ENCODE peak calls at places on chromosomes 4 and X, in four cellular contexts. One of them, this sample, is unnamed.

GRCh38 chr4:176883108-176883550 is 90.4 kb upstream of the VEGFC start:
- DNase-seq in Ammon's horn: no peak
- DNase-seq in cardiac muscle cell: peak
- DNase-seq in T-helper 22 cell: no peak
- DNase-seq in this sample: no peak

GRCh38 chr4:98509641-98510170 is 148.7 kb downstream of the TSPAN5 start:
- DNase-seq in Ammon's horn: no peak
- DNase-seq in cardiac muscle cell: no peak
- DNase-seq in T-helper 22 cell: no peak
- DNase-seq in this sample: peak

GRCh38 chr4:15158410-15159091 is 156.3 kb downstream of the CPEB2 start:
- DNase-seq in Ammon's horn: no peak
- DNase-seq in cardiac muscle cell: no peak
- DNase-seq in T-helper 22 cell: no peak
- DNase-seq in this sample: no peak

GRCh38 chr4:52657630-52658501 is 1.2 kb downstream of the USP46 start:
- DNase-seq in Ammon's horn: peak
- DNase-seq in cardiac muscle cell: peak
- DNase-seq in T-helper 22 cell: no peak
- DNase-seq in this sample: peak

GRCh38 chr4:70902577-70903281 is 560 bp downstream of the MOB1B start:
- DNase-seq in Ammon's horn: peak
- DNase-seq in cardiac muscle cell: peak
- DNase-seq in T-helper 22 cell: no peak
- DNase-seq in this sample: no peak

GRCh38 chr4:110631582-110632505 is 9.0 kb upstream of the PITX2 start:
- DNase-seq in Ammon's horn: peak
- DNase-seq in cardiac muscle cell: peak
- DNase-seq in T-helper 22 cell: no peak
- DNase-seq in this sample: peak

GRCh38 chr4:141046255-141046654 is 87.0 kb downstream of the RNF150 start:
- DNase-seq in Ammon's horn: no peak
- DNase-seq in cardiac muscle cell: peak
- DNase-seq in T-helper 22 cell: no peak
- DNase-seq in this sample: peak

GRCh38 chr4:60344908-60345307 is 855.2 kb upstream of the ADGRL3 start:
- DNase-seq in Ammon's horn: no peak
- DNase-seq in cardiac muscle cell: no peak
- DNase-seq in T-helper 22 cell: no peak
- DNase-seq in this sample: no peak

GRCh38 chrX:119228506-119229290 is 7.4 kb upstream of the PGRMC1 start:
- DNase-seq in Ammon's horn: no peak
- DNase-seq in cardiac muscle cell: peak
- DNase-seq in T-helper 22 cell: no peak
- DNase-seq in this sample: peak

GRCh38 chr4:187415227-187415626 is 580.3 kb upstream of the ZFP42 start:
- DNase-seq in Ammon's horn: peak
- DNase-seq in cardiac muscle cell: no peak
- DNase-seq in T-helper 22 cell: no peak
- DNase-seq in this sample: no peak

GRCh38 chrX:45758319-45758718 is 557.6 kb upstream of the DIPK2B start:
- DNase-seq in Ammon's horn: peak
- DNase-seq in cardiac muscle cell: peak
- DNase-seq in T-helper 22 cell: peak
- DNase-seq in this sample: peak

GRCh38 chr4:108811486-108811885 is 48.6 kb upstream of the ETNPPL start:
- DNase-seq in Ammon's horn: no peak
- DNase-seq in cardiac muscle cell: no peak
- DNase-seq in T-helper 22 cell: no peak
- DNase-seq in this sample: no peak

GRCh38 chrX:42770566-42770965 is 7.4 kb downstream of the PPP1R2C start:
- DNase-seq in Ammon's horn: no peak
- DNase-seq in cardiac muscle cell: no peak
- DNase-seq in T-helper 22 cell: no peak
- DNase-seq in this sample: no peak

GRCh38 chr4:5774416-5775056 is 63.5 kb downstream of the EVC start:
- DNase-seq in Ammon's horn: no peak
- DNase-seq in cardiac muscle cell: no peak
- DNase-seq in T-helper 22 cell: no peak
- DNase-seq in this sample: no peak

GRCh38 chrX:71184803-71185495 is 38.1 kb upstream of the GJB1 start:
- DNase-seq in Ammon's horn: no peak
- DNase-seq in cardiac muscle cell: no peak
- DNase-seq in T-helper 22 cell: no peak
- DNase-seq in this sample: no peak

GRCh38 chr4:4502694-4503311 is 39.0 kb downstream of the STX18 start:
- DNase-seq in Ammon's horn: no peak
- DNase-seq in cardiac muscle cell: peak
- DNase-seq in T-helper 22 cell: no peak
- DNase-seq in this sample: no peak

GRCh38 chr4:34826660-34827059 is 1417.7 kb downstream of the ARAP2 start:
- DNase-seq in Ammon's horn: no peak
- DNase-seq in cardiac muscle cell: no peak
- DNase-seq in T-helper 22 cell: no peak
- DNase-seq in this sample: no peak